ENCODE peak calls at places on chromosomes 3 and 15, in five cellular contexts. One of them, this sample, is unnamed.

GRCh38 chr15:25544076-25544475 is 105.3 kb upstream of the UBE3A start:
- DNase-seq in neural crest cell: no peak
- DNase-seq in lower lobe of right lung: no peak
- DNase-seq in HCT116: no peak
- DNase-seq in GM13976: no peak
- DNase-seq in this sample: no peak

GRCh38 chr15:61155741-61156700 is 73.1 kb downstream of the RORA start:
- DNase-seq in neural crest cell: no peak
- DNase-seq in lower lobe of right lung: no peak
- DNase-seq in HCT116: no peak
- DNase-seq in GM13976: no peak
- DNase-seq in this sample: peak; percentile 17

GRCh38 chr3:52816654-52817053 is 13.8 kb downstream of the ITIH4 start:
- DNase-seq in neural crest cell: no peak
- DNase-seq in lower lobe of right lung: no peak
- DNase-seq in HCT116: no peak
- DNase-seq in GM13976: no peak
- DNase-seq in this sample: no peak

GRCh38 chr3:187259171-187259570 is 32.4 kb downstream of the MASP1 start:
- DNase-seq in neural crest cell: no peak
- DNase-seq in lower lobe of right lung: no peak
- DNase-seq in HCT116: no peak
- DNase-seq in GM13976: no peak
- DNase-seq in this sample: no peak

GRCh38 chr3:73399106-73399505 is 225.6 kb downstream of the PDZRN3 start:
- DNase-seq in neural crest cell: no peak
- DNase-seq in lower lobe of right lung: no peak
- DNase-seq in HCT116: no peak
- DNase-seq in GM13976: no peak
- DNase-seq in this sample: no peak

GRCh38 chr3:15361494-15362214 is 29.3 kb upstream of the SH3BP5 start:
- DNase-seq in neural crest cell: no peak
- DNase-seq in lower lobe of right lung: no peak
- DNase-seq in HCT116: no peak
- DNase-seq in GM13976: peak; percentile 80
- DNase-seq in this sample: no peak

GRCh38 chr15:28219116-28219515 is 102.9 kb downstream of the HERC2 start:
- DNase-seq in neural crest cell: no peak
- DNase-seq in lower lobe of right lung: no peak
- DNase-seq in HCT116: no peak
- DNase-seq in GM13976: peak; percentile 11
- DNase-seq in this sample: no peak

GRCh38 chr3:55218577-55218976 is 268.5 kb downstream of the WNT5A start:
- DNase-seq in neural crest cell: no peak
- DNase-seq in lower lobe of right lung: no peak
- DNase-seq in HCT116: no peak
- DNase-seq in GM13976: no peak
- DNase-seq in this sample: no peak

GRCh38 chr3:39192490-39193092 is at the start of gene XIRP1:
- DNase-seq in neural crest cell: no peak
- DNase-seq in lower lobe of right lung: no peak
- DNase-seq in HCT116: no peak
- DNase-seq in GM13976: no peak
- DNase-seq in this sample: no peak

GRCh38 chr15:59738676-59739075 is 49.6 kb upstream of the BNIP2 start:
- DNase-seq in neural crest cell: no peak
- DNase-seq in lower lobe of right lung: no peak
- DNase-seq in HCT116: no peak
- DNase-seq in GM13976: no peak
- DNase-seq in this sample: no peak

GRCh38 chr15:59739557-59740186 is 50.6 kb upstream of the BNIP2 start:
- DNase-seq in neural crest cell: no peak
- DNase-seq in lower lobe of right lung: no peak
- DNase-seq in HCT116: no peak
- DNase-seq in GM13976: no peak
- DNase-seq in this sample: no peak

GRCh38 chr15:59746777-59747176 is 57.7 kb upstream of the BNIP2 start:
- DNase-seq in neural crest cell: no peak
- DNase-seq in lower lobe of right lung: no peak
- DNase-seq in HCT116: no peak
- DNase-seq in GM13976: no peak
- DNase-seq in this sample: no peak

GRCh38 chr15:59736181-59736580 is 47.1 kb upstream of the BNIP2 start:
- DNase-seq in neural crest cell: no peak
- DNase-seq in lower lobe of right lung: no peak
- DNase-seq in HCT116: no peak
- DNase-seq in GM13976: no peak
- DNase-seq in this sample: no peak

GRCh38 chr15:59741274-59741906 is 52.3 kb upstream of the BNIP2 start:
- DNase-seq in neural crest cell: no peak
- DNase-seq in lower lobe of right lung: no peak
- DNase-seq in HCT116: peak; percentile 15
- DNase-seq in GM13976: no peak
- DNase-seq in this sample: peak; percentile 62
- TF ChIP-seq CTCF in neural crest cell: peak; percentile 42
- TF ChIP-seq CTCF in lower lobe of right lung: no peak
- TF ChIP-seq CTCF in HCT116: peak; percentile 37
- TF ChIP-seq CTCF in GM13976: no peak
- TF ChIP-seq CTCF in this sample: peak; percentile 49

DNA sequence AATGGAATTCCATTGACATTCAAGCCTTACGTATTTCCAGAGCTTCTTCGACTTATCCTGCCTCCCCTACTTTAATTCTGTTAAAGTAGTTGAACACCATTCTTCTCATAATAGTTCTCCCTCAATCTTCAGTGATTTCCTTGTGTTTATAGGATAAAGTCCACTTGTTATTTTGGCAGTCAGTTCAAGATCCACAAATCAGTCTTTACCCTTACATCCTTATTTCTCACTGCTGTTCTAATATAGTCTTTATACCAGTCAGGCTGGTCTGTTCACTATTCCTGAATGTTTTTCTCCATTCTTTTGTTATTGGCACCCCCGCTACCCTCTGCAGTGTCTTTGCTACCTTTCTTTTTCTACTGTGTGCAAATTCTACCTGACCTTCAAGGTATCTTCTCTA is 29.7 kb downstream of the ATP6V1A start:
- DNase-seq in neural crest cell: no peak
- DNase-seq in lower lobe of right lung: no peak
- DNase-seq in HCT116: no peak
- DNase-seq in GM13976: no peak
- DNase-seq in this sample: no peak
- TF ChIP-seq CTCF in neural crest cell: no peak
- TF ChIP-seq CTCF in lower lobe of right lung: no peak
- TF ChIP-seq CTCF in HCT116: no peak
- TF ChIP-seq CTCF in GM13976: no peak
- TF ChIP-seq CTCF in this sample: no peak

GRCh38 chr3:157494581-157495281 is 8.5 kb downstream of the VEPH1 start:
- DNase-seq in neural crest cell: no peak
- DNase-seq in lower lobe of right lung: no peak
- DNase-seq in HCT116: no peak
- DNase-seq in GM13976: no peak
- DNase-seq in this sample: no peak
- TF ChIP-seq CTCF in neural crest cell: no peak
- TF ChIP-seq CTCF in lower lobe of right lung: no peak
- TF ChIP-seq CTCF in HCT116: no peak
- TF ChIP-seq CTCF in GM13976: no peak
- TF ChIP-seq CTCF in this sample: no peak

GRCh38 chr15:87489902-87490301 is 766.6 kb downstream of the NTRK3 start:
- DNase-seq in neural crest cell: no peak
- DNase-seq in lower lobe of right lung: no peak
- DNase-seq in HCT116: no peak
- DNase-seq in GM13976: no peak
- DNase-seq in this sample: no peak
- TF ChIP-seq CTCF in neural crest cell: no peak
- TF ChIP-seq CTCF in lower lobe of right lung: no peak
- TF ChIP-seq CTCF in HCT116: no peak
- TF ChIP-seq CTCF in GM13976: no peak
- TF ChIP-seq CTCF in this sample: no peak

GRCh38 chr3:122457706-122458105 is 41.8 kb upstream of the WDR5B start:
- DNase-seq in neural crest cell: no peak
- DNase-seq in lower lobe of right lung: no peak
- DNase-seq in HCT116: no peak
- DNase-seq in GM13976: no peak
- DNase-seq in this sample: no peak

GRCh38 chr3:122461834-122462233 is 46.0 kb upstream of the WDR5B start:
- DNase-seq in neural crest cell: no peak
- DNase-seq in lower lobe of right lung: no peak
- DNase-seq in HCT116: no peak
- DNase-seq in GM13976: no peak
- DNase-seq in this sample: no peak

GRCh38 chr3:122464659-122465058 is 48.8 kb upstream of the WDR5B start:
- DNase-seq in neural crest cell: no peak
- DNase-seq in lower lobe of right lung: no peak
- DNase-seq in HCT116: no peak
- DNase-seq in GM13976: no peak
- DNase-seq in this sample: no peak

GRCh38 chr3:122456074-122456473 is 40.2 kb upstream of the WDR5B start:
- DNase-seq in neural crest cell: no peak
- DNase-seq in lower lobe of right lung: no peak
- DNase-seq in HCT116: no peak
- DNase-seq in GM13976: no peak
- DNase-seq in this sample: no peak

GRCh38 chr3:122458992-122459391 is 43.1 kb upstream of the WDR5B start:
- DNase-seq in neural crest cell: no peak
- DNase-seq in lower lobe of right lung: no peak
- DNase-seq in HCT116: peak; percentile 23
- DNase-seq in GM13976: no peak
- DNase-seq in this sample: peak; percentile 23
- TF ChIP-seq CTCF in neural crest cell: peak; percentile 63
- TF ChIP-seq CTCF in lower lobe of right lung: peak; percentile 34
- TF ChIP-seq CTCF in HCT116: peak; percentile 55
- TF ChIP-seq CTCF in GM13976: peak; percentile 27
- TF ChIP-seq CTCF in this sample: peak; percentile 63

DNA sequence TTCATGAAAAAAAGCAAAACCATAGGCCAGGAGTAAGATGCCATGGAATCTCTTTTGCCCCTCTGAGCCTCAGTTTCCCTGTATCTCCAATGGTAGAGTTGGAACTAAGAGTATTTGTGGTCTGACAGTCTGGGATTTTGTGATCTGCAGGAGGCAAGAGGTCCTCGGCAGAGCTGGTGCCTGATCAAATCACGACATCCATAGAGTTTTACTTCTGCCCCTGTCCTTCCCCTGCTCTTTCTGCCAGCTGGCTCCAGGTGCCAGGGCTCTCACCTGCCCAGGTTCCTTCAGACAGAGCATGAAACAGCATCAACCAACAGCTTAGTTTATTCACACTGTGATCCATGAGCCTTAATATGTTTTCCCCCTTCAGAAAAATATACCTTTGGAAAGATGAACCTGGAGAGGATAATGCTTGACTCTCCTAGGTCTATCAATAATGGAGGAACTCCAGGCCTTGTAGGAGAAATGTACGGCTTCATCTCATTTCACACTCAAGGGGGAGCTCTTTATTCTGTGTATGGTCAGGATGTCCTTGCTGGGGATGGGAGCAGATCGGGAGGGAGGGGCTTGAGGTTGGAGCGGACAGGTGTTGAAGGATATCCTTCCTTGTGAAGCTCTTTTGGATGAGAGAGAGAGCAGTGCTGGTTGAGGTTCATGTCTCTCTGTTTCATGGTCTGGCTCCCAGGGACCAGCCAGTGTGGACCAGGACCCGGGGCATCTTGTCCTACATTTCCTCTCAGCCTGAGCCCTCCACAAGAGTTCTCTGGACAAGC is 309.9 kb downstream of the RPLP1 start:
- DNase-seq in neural crest cell: no peak
- DNase-seq in lower lobe of right lung: no peak
- DNase-seq in HCT116: peak; percentile 26
- DNase-seq in GM13976: no peak
- DNase-seq in this sample: no peak
- TF ChIP-seq CTCF in neural crest cell: no peak
- TF ChIP-seq CTCF in lower lobe of right lung: no peak
- TF ChIP-seq CTCF in HCT116: peak; percentile 51
- TF ChIP-seq CTCF in GM13976: no peak
- TF ChIP-seq CTCF in this sample: no peak